ENCODE peak calls at places on chromosomes 11 and 22, in four cellular contexts. A, Y, B and G are unnamed samples.

GRCh38 chr11:13220148-13220547 is 57.4 kb upstream of the BMAL1 start:
- DNase-seq in A (no peak), Y (no peak), B (no peak), G (no peak)

GRCh38 chr11:61149624-61150615 is 11.3 kb downstream of the VPS37C start:
- DNase-seq in A (no peak), Y (no peak), B (peak), G (no peak)

GRCh38 chr11:80083561-80083960 is 642.7 kb upstream of the TENM4 start:
- DNase-seq in A (no peak), Y (no peak), B (no peak), G (no peak)

GRCh38 chr11:92376146-92376599 is 151.6 kb downstream of the FAT3 start:
- DNase-seq in A (peak), Y (no peak), B (no peak), G (peak)

GRCh38 chr11:11389238-11389637 is 36.2 kb upstream of the CSNK2A3 start:
- DNase-seq in A (no peak), Y (no peak), B (no peak), G (no peak)

GRCh38 chr11:72278911-72279310 is 34.9 kb upstream of the PHOX2A start:
- DNase-seq in A (peak), Y (no peak), B (no peak), G (no peak)

GRCh38 chr22:50656122-50657070 is 16.2 kb upstream of the SHANK3 start:
- DNase-seq in A (no peak), Y (no peak), B (no peak), G (no peak)

GRCh38 chr11:14544611-14545010 is 24.4 kb upstream of the PSMA1 start:
- DNase-seq in A (peak), Y (no peak), B (no peak), G (no peak)

GRCh38 chr11:35166369-35167360 is 27.7 kb downstream of the CD44 start:
- DNase-seq in A (peak), Y (peak), B (peak), G (no peak)

GRCh38 chr11:123255909-123256308 is 60.9 kb upstream of the CLMP start:
- DNase-seq in A (no peak), Y (no peak), B (peak), G (no peak)

GRCh38 chr11:30392221-30392784 is 69.4 kb downstream of the ARL14EP start:
- DNase-seq in A (no peak), Y (no peak), B (peak), G (peak)